ENCODE peak calls at places on chromosomes 5 and 9, in nine cellular contexts. N is left cardiac atrium; Q is SK-N-DZ; S is body of pancreas; E is sciatic nerve; C is stimulated activated CD4-positive, alpha-beta T cell treated with anti-CD3 and anti-CD28 coated beads, Interleukin-4, amount 100 ng/mL, for 4 hours; L is nucleus accumbens; D is T-cell; U is HTR-8/SVneo. T is an unnamed sample.

GRCh38 chr9:89810434-89810833 is 205.6 kb downstream of the GADD45G start:
- DNase-seq in L (no peak), Q (no peak), N (no peak), C (no peak), S (no peak), D (no peak), U (no peak), E (no peak), T (no peak)

GRCh38 chr9:135340143-135340655 is 139.4 kb upstream of the PPP1R26 start:
- DNase-seq in U (no peak), D (no peak), Q (no peak), E (peak; percentile 19), C (no peak), L (no peak), S (no peak), N (peak; percentile 7), T (no peak)

GRCh38 chr5:40877371-40877988 is 31.8 kb upstream of the C7 start:
- DNase-seq in E (no peak), D (no peak), N (no peak), U (no peak), S (no peak), Q (no peak), C (peak; percentile 37), L (no peak), T (no peak)

GRCh38 chr9:80797841-80798688 is 891.3 kb downstream of the TLE1 start:
- DNase-seq in U (no peak), D (no peak), E (no peak), C (no peak), N (no peak), L (no peak), Q (peak; percentile 96), S (no peak), T (peak; percentile 59)

GRCh38 chr5:61286446-61287132 is 45.5 kb upstream of the ZSWIM6 start:
- DNase-seq in S (no peak), C (no peak), U (no peak), N (no peak), D (no peak), E (no peak), Q (no peak), L (no peak), T (no peak)

GRCh38 chr9:16133556-16134227 is 580.8 kb downstream of the CCDC171 start:
- DNase-seq in D (no peak), U (peak; percentile 58), Q (no peak), N (peak; percentile 46), E (no peak), L (no peak), C (no peak), S (peak; percentile 56), T (peak; percentile 31)

GRCh38 chr9:29213374-29214161 is 1640.3 kb upstream of the C9orf72 start:
- DNase-seq in U (no peak), Q (peak; percentile 57), E (no peak), S (peak; percentile 37), D (no peak), N (no peak), C (no peak), L (no peak), T (no peak)

GRCh38 chr5:176927562-176927961 is 28.4 kb upstream of the HK3 start:
- DNase-seq in C (no peak), U (no peak), S (no peak), Q (no peak), N (no peak), L (no peak), D (no peak), E (no peak), T (no peak)

GRCh38 chr9:27865031-27865438 is 291.8 kb upstream of the C9orf72 start:
- DNase-seq in D (no peak), L (no peak), S (no peak), N (peak; percentile 14), U (no peak), C (no peak), E (no peak), Q (no peak), T (no peak)

GRCh38 chr9:35996358-35996970 is 38.5 kb upstream of the OR2S2 start:
- DNase-seq in L (no peak), C (no peak), N (no peak), U (no peak), E (no peak), Q (no peak), S (no peak), D (no peak), T (no peak)

GRCh38 chr9:128136816-128137793 is 9.6 kb upstream of the PTGES2 start:
- DNase-seq in U (peak; percentile 62), L (no peak), E (no peak), Q (no peak), C (no peak), N (no peak), D (no peak), S (no peak), T (no peak)

GRCh38 chr9:12955510-12956163 is 180.8 kb downstream of the LURAP1L start:
- DNase-seq in S (no peak), E (no peak), C (no peak), U (no peak), N (no peak), L (no peak), Q (no peak), D (no peak), T (no peak)

GRCh38 chr9:6845881-6846280 is 88.1 kb downstream of the KDM4C start:
- DNase-seq in Q (peak; percentile 8), L (no peak), N (no peak), S (no peak), E (no peak), U (peak; percentile 26), D (no peak), C (no peak), T (no peak)

GRCh38 chr5:136082390-136083193 is 50.1 kb upstream of the SMAD5 start:
- DNase-seq in D (peak; percentile 44), U (peak; percentile 63), N (peak; percentile 89), Q (peak; percentile 53), E (peak; percentile 89), L (peak; percentile 5), C (peak; percentile 12), S (peak; percentile 92), T (peak; percentile 69)

GRCh38 chr9:129412814-129413536 is 207.9 kb downstream of the C9orf50 start:
- DNase-seq in S (peak; percentile 64), N (peak; percentile 79), U (peak; percentile 40), E (peak; percentile 80), L (peak; percentile 55), C (peak; percentile 48), D (no peak), Q (peak; percentile 71), T (peak; percentile 67)

GRCh38 chr5:52876456-52876855 is 88.7 kb downstream of the ITGA1 start:
- DNase-seq in E (no peak), S (no peak), C (no peak), Q (no peak), N (no peak), L (no peak), D (no peak), U (no peak), T (no peak)

GRCh38 chr9:73270967-73271722 is 119.5 kb downstream of the ANXA1 start:
- DNase-seq in L (no peak), Q (no peak), E (no peak), C (no peak), D (no peak), N (no peak), U (peak; percentile 22), S (no peak), T (no peak)

GRCh38 chr9:115847245-115847644 is 306.3 kb upstream of the PAPPA start:
- DNase-seq in E (no peak), L (no peak), D (no peak), Q (no peak), S (no peak), N (no peak), C (no peak), U (no peak), T (no peak)

T was measured in left colon.